ENCODE peak calls at places on chromosome 10, in ten cellular contexts. S, M, C, I, B, E, G, T, D and N are unnamed samples.

GRCh38 chr10:93393231-93393630 is 88.9 kb downstream of the MYOF start:
- DNase-seq in I (no peak), C (no peak), M (no peak), D (no peak), T (no peak), S (no peak), G (no peak), B (no peak), E (no peak), N (no peak)

GRCh38 chr10:86087716-86088115 is 278.9 kb downstream of the GRID1 start:
- DNase-seq in M (no peak), I (no peak), C (no peak), D (no peak), B (no peak), E (peak), G (no peak), S (no peak), T (no peak), N (no peak)

GRCh38 chr10:110013615-110014293 is 6.0 kb downstream of the ADD3 start:
- DNase-seq in M (no peak), C (no peak), D (peak), I (no peak), B (no peak), T (no peak), G (peak), E (no peak), S (peak), N (no peak)

GRCh38 chr10:68576118-68576517 is 16.0 kb downstream of the TET1 start:
- DNase-seq in I (no peak), M (no peak), C (no peak), D (no peak), T (no peak), E (peak), B (no peak), G (no peak), S (no peak), N (no peak)

GRCh38 chr10:78972160-78972946 is 96.4 kb upstream of the ZMIZ1 start:
- DNase-seq in D (no peak), M (peak), E (peak), I (peak), T (no peak), C (peak), S (peak), G (no peak), B (no peak), N (no peak)

GRCh38 chr10:9193120-9193519 is 1138.6 kb downstream of the GATA3 start:
- DNase-seq in B (no peak), G (no peak), D (no peak), I (no peak), S (no peak), C (no peak), T (no peak), M (no peak), E (no peak), N (no peak)

GRCh38 chr10:921471-922414 is 9.8 kb downstream of the LARP4B start:
- DNase-seq in I (peak), B (no peak), C (peak), G (no peak), M (no peak), T (no peak), E (no peak), S (no peak), D (no peak), N (no peak)

GRCh38 chr10:127034790-127035189 is 129.6 kb downstream of the DOCK1 start:
- DNase-seq in I (no peak), S (no peak), C (no peak), T (no peak), M (no peak), E (peak), G (no peak), B (no peak), D (no peak), N (no peak)

GRCh38 chr10:16520900-16521299 is 779 bp downstream of the C1QL3 start:
- DNase-seq in D (peak), E (no peak), M (peak), T (peak), G (no peak), C (no peak), B (no peak), I (no peak), S (peak), N (peak)

GRCh38 chr10:115795964-115796363 is 477.0 kb downstream of the GFRA1 start:
- DNase-seq in E (no peak), T (no peak), S (no peak), G (no peak), B (no peak), I (no peak), C (no peak), M (no peak), D (no peak), N (no peak)

GRCh38 chr10:119516381-119517234 is 25.9 kb downstream of the RGS10 start:
- DNase-seq in T (no peak), G (peak), C (no peak), D (peak), M (no peak), B (no peak), I (no peak), S (no peak), E (no peak), N (peak)

GRCh38 chr10:27525819-27526218 is 21.7 kb downstream of the RAB18 start:
- DNase-seq in M (no peak), G (no peak), B (no peak), E (no peak), I (peak), C (no peak), D (no peak), T (no peak), S (no peak), N (no peak)

GRCh38 chr10:4704034-4704545 is 121.9 kb upstream of the AKR1E2 start:
- DNase-seq in G (peak), D (no peak), C (peak), E (no peak), T (no peak), M (no peak), B (no peak), I (peak), S (peak), N (no peak)

GRCh38 chr10:114103286-114103685 is 59.6 kb downstream of the ADRB1 start:
- DNase-seq in C (peak), S (no peak), B (no peak), E (no peak), G (peak), M (no peak), D (no peak), I (peak), T (no peak), N (peak)

GRCh38 chr10:113997428-113997827 is 46.2 kb upstream of the ADRB1 start:
- DNase-seq in E (no peak), C (no peak), I (no peak), S (no peak), M (no peak), T (no peak), B (no peak), G (no peak), D (no peak), N (no peak)

GRCh38 chr10:59877191-59877671 is 29.1 kb downstream of the CCDC6 start:
- DNase-seq in I (no peak), D (peak), S (no peak), C (no peak), E (no peak), B (no peak), T (no peak), G (no peak), M (no peak), N (no peak)

GRCh38 chr10:18179901-18180300 is 39.7 kb downstream of the CACNB2 start:
- DNase-seq in T (no peak), I (no peak), G (no peak), S (no peak), C (peak), E (no peak), M (no peak), B (no peak), D (no peak), N (no peak)

GRCh38 chr10:62075414-62075813 is 173.9 kb downstream of the ARID5B start:
- DNase-seq in G (no peak), C (no peak), S (no peak), E (no peak), D (no peak), T (no peak), I (no peak), B (no peak), M (no peak), N (no peak)

GRCh38 chr10:21406595-21407218 is 118.8 kb downstream of the SKIDA1 start:
- DNase-seq in C (peak), T (no peak), E (no peak), D (peak), G (no peak), S (no peak), B (no peak), M (no peak), I (no peak), N (no peak)

GRCh38 chr10:28254290-28254985 is 48.4 kb downstream of the MPP7 start:
- DNase-seq in D (no peak), G (peak), I (no peak), S (no peak), T (no peak), C (no peak), B (no peak), E (no peak), M (no peak), N (no peak)

GRCh38 chr10:116989439-116989838 is 15.5 kb downstream of the SHTN1 start:
- DNase-seq in T (no peak), G (no peak), M (no peak), D (no peak), E (no peak), B (no peak), S (no peak), C (no peak), I (no peak), N (no peak)

GRCh38 chr10:127925471-127926207 is 18.7 kb downstream of the PTPRE start:
- DNase-seq in M (no peak), E (no peak), C (no peak), G (no peak), B (no peak), S (no peak), T (no peak), I (no peak), D (no peak), N (no peak)

GRCh38 chr10:132466520-132467463 is 69.8 kb downstream of the PWWP2B start:
- DNase-seq in M (no peak), E (no peak), D (no peak), G (no peak), T (no peak), B (no peak), I (no peak), C (no peak), S (no peak), N (no peak)

GRCh38 chr10:112160834-112161233 is 22.7 kb downstream of the GPAM start:
- DNase-seq in C (no peak), M (no peak), B (no peak), E (no peak), D (no peak), S (no peak), G (no peak), T (no peak), I (no peak), N (no peak)

GRCh38 chr10:117005454-117006055 is 568 bp upstream of the SHTN1 start:
- DNase-seq in B (no peak), M (no peak), G (no peak), S (peak), C (no peak), E (no peak), I (no peak), D (no peak), T (peak), N (peak)

GRCh38 chr10:28171468-28172235 is 131.2 kb downstream of the MPP7 start:
- DNase-seq in M (no peak), B (no peak), I (no peak), D (no peak), E (no peak), C (no peak), T (no peak), G (no peak), S (no peak), N (no peak)

GRCh38 chr10:5737352-5737751 is 52.7 kb downstream of the TASOR2 start:
- DNase-seq in I (no peak), E (no peak), T (no peak), C (no peak), D (no peak), S (no peak), G (no peak), M (no peak), B (no peak), N (no peak)

GRCh38 chr10:18607979-18608378 is 43.4 kb downstream of the NSUN6 start:
- DNase-seq in G (peak), C (no peak), M (no peak), D (no peak), T (no peak), B (no peak), S (no peak), I (no peak), E (no peak), N (no peak)

GRCh38 chr10:3045471-3046209 is 21.7 kb upstream of the PFKP start:
- DNase-seq in D (no peak), G (peak), M (peak), S (peak), E (no peak), C (peak), T (peak), I (peak), B (no peak), N (no peak)

GRCh38 chr10:22325948-22326702 is 5.2 kb downstream of the BMI1 start:
- DNase-seq in T (no peak), M (no peak), C (no peak), I (no peak), S (no peak), E (no peak), G (no peak), D (no peak), B (no peak), N (no peak)

GRCh38 chr10:114855776-114856543 is 34.4 kb downstream of the FHIP2A start:
- DNase-seq in S (no peak), B (no peak), T (no peak), D (no peak), C (no peak), E (no peak), M (no peak), G (no peak), I (no peak), N (no peak)

GRCh38 chr10:113438660-113439059 is 114.2 kb upstream of the HABP2 start:
- DNase-seq in C (peak), G (no peak), B (no peak), S (no peak), E (peak), M (no peak), T (no peak), D (no peak), I (no peak), N (no peak)

GRCh38 chr10:120205368-120206018 is 251.5 kb upstream of the PLPP4 start:
- DNase-seq in S (no peak), B (no peak), T (no peak), G (peak), D (no peak), M (no peak), E (no peak), C (no peak), I (no peak), N (no peak)

DNA sequence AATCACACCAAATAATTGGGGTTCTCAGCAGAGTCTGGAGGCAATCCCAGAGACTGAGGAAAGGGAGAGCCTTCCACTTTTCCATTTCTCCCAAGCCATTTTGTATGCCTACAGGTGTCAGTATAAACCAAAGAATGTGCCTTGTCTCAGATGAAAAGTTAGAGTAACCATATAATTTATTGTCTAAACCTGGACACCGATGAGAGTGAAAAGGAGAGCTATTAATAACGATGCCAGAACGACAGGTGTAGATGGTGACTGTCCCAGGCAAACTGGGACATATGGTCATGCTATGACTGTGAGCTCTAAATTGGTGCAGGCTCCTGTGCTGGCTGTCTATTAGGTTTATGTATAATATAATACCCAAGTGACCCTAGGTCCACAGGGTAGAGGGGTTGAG is 219.6 kb downstream of the ARHGAP12 start:
- DNase-seq in C (no peak), I (no peak), M (no peak), E (no peak), S (no peak), G (no peak), B (no peak), T (no peak), D (no peak), N (no peak)
- TF ChIP-seq CTCF in C (no peak), I (no peak), M (peak), E (no peak), S (no peak), G (peak), B (no peak), T (no peak), D (no peak), N (no peak)

GRCh38 chr10:111076682-111077661 is at the start of gene ADRA2A:
- DNase-seq in B (no peak), S (peak), I (peak), E (peak), M (peak), G (peak), T (peak), C (peak), D (peak), N (peak)

GRCh38 chr10:111077715-111078504 is 1.1 kb downstream of the ADRA2A start:
- DNase-seq in T (no peak), S (peak), I (no peak), B (no peak), D (peak), M (peak), G (no peak), C (no peak), E (no peak), N (no peak)

GRCh38 chr10:111078505-111079185 is 1.8 kb downstream of the ADRA2A start:
- DNase-seq in G (no peak), D (no peak), S (no peak), M (no peak), T (no peak), I (no peak), B (no peak), E (no peak), C (no peak), N (no peak)

GRCh38 chr10:111075577-111076185 is 1.1 kb upstream of the ADRA2A start:
- DNase-seq in B (no peak), T (no peak), D (no peak), E (no peak), G (no peak), S (no peak), M (no peak), C (no peak), I (no peak), N (no peak)

DNA sequence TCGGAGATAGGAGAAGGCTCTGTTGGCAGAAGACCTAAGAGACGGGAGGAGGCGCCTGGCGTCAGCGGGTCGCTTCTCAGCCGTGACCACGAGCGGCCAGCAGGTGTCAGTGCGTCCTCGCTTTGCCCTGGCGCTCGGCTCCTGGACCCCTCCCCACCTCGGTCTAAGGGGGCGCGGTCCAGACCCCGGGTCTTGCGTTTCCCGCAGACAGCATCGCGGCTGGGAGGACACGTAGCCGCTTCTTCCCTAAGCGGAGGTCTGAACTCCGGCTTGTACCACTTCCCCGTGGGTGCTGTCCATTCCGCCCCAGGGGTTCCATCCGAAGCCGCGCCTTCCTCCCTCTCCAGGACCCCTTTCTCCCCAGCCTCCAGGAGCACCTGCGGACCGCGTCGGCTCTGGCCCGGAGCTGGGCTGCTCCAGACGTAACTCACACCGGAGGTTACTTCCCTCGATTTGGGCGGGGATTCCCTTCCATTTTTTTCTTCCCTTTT is 593 bp upstream of the ADRA2A start:
- DNase-seq in S (peak), G (no peak), E (peak), T (peak), I (no peak), D (peak), B (no peak), M (peak), C (peak), N (peak)
- TF ChIP-seq CTCF in S (peak), G (peak), E (no peak), T (peak), I (peak), D (peak), B (peak), M (peak), C (peak), N (peak)

GRCh38 chr10:102713814-102714620 is at the start of gene ARL3:
- DNase-seq in M (peak), C (peak), I (peak), E (peak), G (peak), S (peak), B (peak), D (peak), T (peak), N (peak)
- TF ChIP-seq CTCF in M (peak), C (peak), I (peak), E (no peak), G (peak), S (peak), B (peak), D (peak), T (peak), N (no peak)

DNA sequence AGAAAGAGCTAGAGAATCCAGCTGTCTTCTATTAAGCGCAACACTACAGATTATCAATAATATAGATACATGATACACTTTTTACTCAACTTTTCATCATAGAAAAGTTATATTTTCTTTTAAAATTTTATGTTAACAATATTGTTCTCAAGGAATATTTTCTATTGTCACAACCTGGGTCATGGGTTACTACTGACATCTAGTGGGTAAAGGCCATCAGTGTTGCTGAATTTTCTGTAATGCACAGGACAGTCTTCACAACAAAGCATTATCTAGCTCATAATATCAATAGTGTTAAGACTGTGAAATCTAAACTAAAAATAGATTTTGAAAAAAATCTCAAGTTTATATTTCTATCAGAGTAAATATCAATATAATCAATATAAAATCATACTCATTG is 209.8 kb downstream of the ZNF33B start:
- DNase-seq in C (no peak), T (no peak), M (no peak), G (no peak), D (no peak), E (no peak), S (peak), I (no peak), B (no peak), N (no peak)
- TF ChIP-seq CTCF in C (no peak), T (no peak), M (peak), G (peak), D (peak), E (no peak), S (no peak), I (peak), B (peak), N (peak)